ENCODE peak calls at places on chromosomes 5 and 9, in nine cellular contexts. O, P, L, B, G, W, J, S and T are unnamed samples.

GRCh38 chr5:16992444-16992843 is 56.4 kb upstream of the MYO10 start:
- DNase-seq in O (peak; percentile 27), P (no peak), L (no peak), B (peak; percentile 72), G (no peak), W (no peak), J (no peak), S (no peak), T (no peak)

GRCh38 chr5:107455111-107455544 is 215.6 kb downstream of the EFNA5 start:
- DNase-seq in O (no peak), P (peak; percentile 64), L (no peak), B (no peak), G (peak; percentile 47), W (no peak), J (no peak), S (no peak), T (no peak)

GRCh38 chr5:172973127-172973916 is 10.2 kb upstream of the ATP6V0E1 start:
- DNase-seq in O (no peak), P (no peak), L (no peak), B (no peak), G (peak; percentile 94), W (no peak), J (no peak), S (no peak), T (no peak)

GRCh38 chr5:109454726-109455505 is 45.1 kb upstream of the PJA2 start:
- DNase-seq in O (no peak), P (no peak), L (no peak), B (no peak), G (peak; percentile 52), W (no peak), J (no peak), S (no peak), T (no peak)

GRCh38 chr5:154923441-154924430 is 14.3 kb downstream of the GEMIN5 start:
- DNase-seq in O (no peak), P (no peak), L (no peak), B (no peak), G (no peak), W (no peak), J (no peak), S (no peak), T (no peak)

GRCh38 chr5:127068771-127069330 is 4.5 kb downstream of the C5orf63 start:
- DNase-seq in O (no peak), P (no peak), L (no peak), B (no peak), G (peak; percentile 87), W (no peak), J (no peak), S (no peak), T (no peak)

GRCh38 chr5:113081881-113082546 is 105.4 kb downstream of the DCP2 start:
- DNase-seq in O (no peak), P (no peak), L (no peak), B (no peak), G (peak; percentile 84), W (no peak), J (no peak), S (no peak), T (no peak)

GRCh38 chr9:87840126-87840525 is 42.6 kb upstream of the SPATA31E1 start:
- DNase-seq in O (peak; percentile 14), P (no peak), L (no peak), B (no peak), G (no peak), W (no peak), J (no peak), S (no peak), T (no peak)

GRCh38 chr9:134678671-134679443 is 37.3 kb downstream of the COL5A1 start:
- DNase-seq in O (no peak), P (no peak), L (no peak), B (no peak), G (no peak), W (no peak), J (no peak), S (no peak), T (no peak)

GRCh38 chr9:33288828-33289483 is 1.4 kb upstream of the NFX1 start:
- DNase-seq in O (peak; percentile 34), P (no peak), L (no peak), B (no peak), G (no peak), W (no peak), J (no peak), S (no peak), T (no peak)

GRCh38 chr5:180353226-180353962 is at the start of gene GFPT2:
- DNase-seq in O (no peak), P (peak; percentile 92), L (peak; percentile 71), B (no peak), G (peak; percentile 90), W (peak; percentile 66), J (peak; percentile 79), S (peak; percentile 82), T (peak; percentile 67)

GRCh38 chr9:137070906-137071275 is 534 bp upstream of the SAPCD2 start:
- DNase-seq in O (peak; percentile 88), P (no peak), L (no peak), B (no peak), G (no peak), W (no peak), J (no peak), S (no peak), T (no peak)

GRCh38 chr5:165134146-165134545 is 1628.7 kb downstream of the MAT2B start:
- DNase-seq in O (no peak), P (no peak), L (no peak), B (no peak), G (no peak), W (no peak), J (no peak), S (no peak), T (no peak)

DNA sequence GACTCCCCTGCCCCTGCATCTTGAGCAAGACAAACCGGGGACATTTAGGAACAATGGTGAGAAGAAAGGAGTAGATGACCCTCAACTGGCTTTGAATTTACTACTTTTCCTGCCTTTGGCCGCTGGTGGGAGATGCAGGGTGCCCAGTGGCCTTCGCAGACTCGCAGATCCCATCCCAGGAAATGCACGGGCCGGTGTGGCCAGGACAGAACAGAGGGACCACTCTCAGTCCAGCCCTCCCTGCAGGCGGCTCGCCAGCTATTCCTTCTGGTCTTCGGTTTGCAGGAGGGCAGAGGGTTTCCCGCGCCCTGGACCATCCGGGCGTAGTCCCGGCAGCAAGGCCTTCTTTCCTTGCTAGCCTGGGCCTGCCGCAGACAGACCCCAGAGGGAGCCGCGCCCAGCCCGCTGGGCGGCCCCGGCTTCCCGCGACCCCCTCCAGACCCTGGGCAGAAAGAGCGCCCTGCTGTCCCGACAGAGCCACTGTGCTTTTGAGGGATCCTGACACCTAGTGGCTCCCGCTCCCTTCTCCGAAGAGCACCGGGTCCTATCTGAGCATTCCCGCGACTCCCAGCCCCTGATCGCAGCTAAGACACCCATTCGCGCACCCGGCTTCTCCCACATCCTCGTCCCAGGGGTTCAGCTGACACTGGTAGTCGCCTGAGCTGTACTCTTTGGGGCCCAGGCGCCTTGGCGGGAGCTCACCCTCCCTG is 1.2 kb downstream of the CFAP90 start:
- DNase-seq in O (no peak), P (peak; percentile 72), L (no peak), B (no peak), G (no peak), W (no peak), J (no peak), S (peak; percentile 24), T (no peak)
- H3K4me3 ChIP-seq in O (no peak overlapping the region), P (peak overlapping the region; percentile 72), L (no peak overlapping the region), B (no peak overlapping the region), G (no peak overlapping the region), W (peak overlapping the region; percentile 46), J (peak overlapping the region; percentile 30), S (no peak overlapping the region), T (no peak overlapping the region)

DNA sequence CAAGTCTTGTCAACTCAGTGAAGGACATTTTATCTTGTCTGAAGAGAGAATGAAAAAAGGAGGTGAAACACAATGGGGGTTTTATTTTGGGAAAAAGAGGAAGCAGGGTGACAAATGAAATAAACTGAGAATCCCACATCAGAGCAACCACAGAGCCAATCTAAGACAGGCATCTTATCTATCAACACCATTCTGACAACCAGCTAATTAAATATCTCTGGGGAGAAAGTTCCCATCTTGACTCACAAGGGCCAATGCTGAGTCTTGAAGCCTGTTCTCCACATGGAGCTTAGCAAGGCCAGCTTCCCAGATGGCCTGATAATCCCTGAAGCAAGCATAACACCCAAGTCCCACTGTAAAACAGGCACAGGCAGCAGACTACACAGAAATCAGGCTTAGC is 30.4 kb downstream of the DPYSL3 start:
- DNase-seq in O (peak; percentile 9), P (no peak), L (no peak), B (no peak), G (peak; percentile 27), W (no peak), J (no peak), S (no peak), T (peak; percentile 26)
- TF ChIP-seq CTCF in O (no peak), P (no peak), L (no peak), B (no peak), G (no peak), W (no peak), J (no peak), S (no peak), T (no peak)

GRCh38 chr5:121962943-121963342 is 1.2 kb downstream of the SRFBP1 start:
- DNase-seq in O (no peak), P (no peak), L (no peak), B (no peak), G (no peak), W (no peak), J (no peak), S (no peak), T (no peak)

GRCh38 chr5:121968910-121969607 is 7.3 kb downstream of the SRFBP1 start:
- DNase-seq in O (no peak), P (no peak), L (no peak), B (no peak), G (peak; percentile 98), W (no peak), J (no peak), S (no peak), T (no peak)

GRCh38 chr5:121962347-121962670 is 534 bp downstream of the SRFBP1 start:
- DNase-seq in O (no peak), P (no peak), L (no peak), B (peak; percentile 60), G (no peak), W (no peak), J (no peak), S (no peak), T (peak; percentile 36)

GRCh38 chr5:121967187-121967586 is 5.4 kb downstream of the SRFBP1 start:
- DNase-seq in O (no peak), P (no peak), L (no peak), B (peak; percentile 28), G (peak; percentile 71), W (no peak), J (no peak), S (no peak), T (no peak)

GRCh38 chr5:121963409-121963808 is 1.6 kb downstream of the SRFBP1 start:
- DNase-seq in O (no peak), P (no peak), L (no peak), B (no peak), G (no peak), W (no peak), J (no peak), S (no peak), T (no peak)
- H3K4me3 ChIP-seq in O (peak overlapping the region; percentile 96), P (no peak overlapping the region), L (no peak overlapping the region), B (peak overlapping the region; percentile 78), G (no peak overlapping the region), W (no peak overlapping the region), J (no peak overlapping the region), S (no peak overlapping the region), T (peak overlapping the region; percentile 74)

DNA sequence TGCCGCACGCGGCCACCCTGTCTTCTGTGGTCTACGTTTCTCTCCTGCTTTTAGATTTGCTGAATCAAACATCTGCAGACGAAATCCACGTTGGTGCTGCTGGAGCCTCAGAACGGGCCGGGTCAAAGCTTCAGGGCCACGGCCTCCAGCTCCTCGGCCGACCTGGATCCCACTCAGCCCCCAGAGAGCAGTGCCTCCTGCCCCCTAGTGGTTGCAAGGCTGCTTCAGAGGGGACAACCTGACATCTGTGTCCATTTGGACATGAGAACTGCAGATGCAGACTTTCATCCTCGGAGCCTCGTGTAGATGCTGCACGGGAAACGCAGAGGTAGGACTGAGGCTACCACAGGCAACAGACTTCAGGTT is 23.0 kb upstream of the SLC6A3 start:
- DNase-seq in O (no peak), P (peak; percentile 57), L (no peak), B (no peak), G (peak; percentile 33), W (no peak), J (peak; percentile 53), S (peak; percentile 31), T (no peak)
- TF ChIP-seq CTCF in O (peak; percentile 43), P (peak; percentile 65), L (no peak), B (peak; percentile 25), G (peak; percentile 64), W (peak; percentile 19), J (peak; percentile 43), S (peak; percentile 26), T (peak; percentile 35)